ENCODE peak calls at places on chromosomes 7 and 10, in four cellular contexts. A, W, R and O are unnamed samples.

GRCh38 chr7:79185605-79186004 is 267.9 kb downstream of the MAGI2 start:
- DNase-seq in A (no peak), W (no peak), R (peak; percentile 20), O (no peak)

GRCh38 chr10:18367840-18368239 is 227.6 kb downstream of the CACNB2 start:
- DNase-seq in A (no peak), W (no peak), R (no peak), O (no peak)

GRCh38 chr10:16832351-16833080 is 15.3 kb upstream of the RSU1 start:
- DNase-seq in A (no peak), W (no peak), R (peak; percentile 90), O (peak; percentile 28)

GRCh38 chr10:108166401-108166800 is 1001.9 kb upstream of the SORCS1 start:
- DNase-seq in A (no peak), W (no peak), R (no peak), O (no peak)

GRCh38 chr7:35565927-35566326 is 129.0 kb downstream of the HERPUD2 start:
- DNase-seq in A (no peak), W (peak; percentile 21), R (no peak), O (no peak)

GRCh38 chr7:140924019-140924820 is 509 bp downstream of the BRAF start:
- DNase-seq in A (peak; percentile 84), W (peak; percentile 92), R (peak; percentile 68), O (peak; percentile 92)

GRCh38 chr10:59108886-59109288 is 67.6 kb upstream of the PHYHIPL start:
- DNase-seq in A (no peak), W (no peak), R (no peak), O (no peak)

GRCh38 chr10:4067552-4068254 is 282.7 kb upstream of the KLF6 start:
- DNase-seq in A (no peak), W (no peak), R (no peak), O (peak; percentile 56)

GRCh38 chr7:77877800-77878199 is 79.2 kb downstream of the PHTF2 start:
- DNase-seq in A (no peak), W (no peak), R (peak; percentile 70), O (peak; percentile 66)

GRCh38 chr7:74083928-74084721 is 521 bp downstream of the LIMK1 start:
- DNase-seq in A (peak; percentile 57), W (peak; percentile 54), R (peak; percentile 59), O (peak; percentile 76)

GRCh38 chr7:154744226-154744860 is 258.6 kb downstream of the PAXIP1 start:
- DNase-seq in A (peak; percentile 76), W (peak; percentile 90), R (no peak), O (no peak)

GRCh38 chr7:157668221-157668883 is 331.5 kb downstream of the DNAJB6 start:
- DNase-seq in A (no peak), W (no peak), R (no peak), O (no peak)

GRCh38 chr7:40077849-40078248 is 56.6 kb downstream of the MPLKIP start:
- DNase-seq in A (no peak), W (no peak), R (peak; percentile 54), O (peak; percentile 47)

GRCh38 chr10:71693377-71693776 is 26.2 kb downstream of the C10orf105 start:
- DNase-seq in A (no peak), W (no peak), R (no peak), O (no peak)

GRCh38 chr7:112182749-112183148 is 23.4 kb downstream of the DOCK4 start:
- DNase-seq in A (no peak), W (no peak), R (no peak), O (no peak)

GRCh38 chr7:151506901-151507382 is 12.8 kb downstream of the RHEB start:
- DNase-seq in A (no peak), W (no peak), R (no peak), O (no peak)

GRCh38 chr10:16699435-16699834 is 117.8 kb downstream of the RSU1 start:
- DNase-seq in A (no peak), W (no peak), R (no peak), O (no peak)

GRCh38 chr10:44780461-44780860 is 130.7 kb upstream of the TMEM72 start:
- DNase-seq in A (no peak), W (no peak), R (no peak), O (no peak)

GRCh38 chr10:4509405-4509804 is 316.6 kb upstream of the AKR1E2 start:
- DNase-seq in A (no peak), W (no peak), R (no peak), O (no peak)

GRCh38 chr10:47361293-47361692 is 13.1 kb downstream of the RBP3 start:
- DNase-seq in A (peak; percentile 84), W (peak; percentile 88), R (peak; percentile 16), O (peak; percentile 32)

GRCh38 chr10:124642076-124642710 is 102.0 kb downstream of the FAM53B start:
- DNase-seq in A (no peak), W (no peak), R (no peak), O (no peak)

GRCh38 chr7:73521636-73522080 is 435 bp downstream of the BAZ1B start:
- DNase-seq in A (peak; percentile 55), W (peak; percentile 71), R (peak; percentile 20), O (peak; percentile 61)

GRCh38 chr7:126578338-126578737 is 674.4 kb downstream of the GRM8 start:
- DNase-seq in A (no peak), W (no peak), R (no peak), O (no peak)

GRCh38 chr10:24533981-24534380 is 189.7 kb downstream of the ARHGAP21 start:
- DNase-seq in A (no peak), W (no peak), R (no peak), O (no peak)

GRCh38 chr10:27701971-27702537 is 43.6 kb downstream of the MKX start:
- DNase-seq in A (no peak), W (peak; percentile 65), R (no peak), O (no peak)

GRCh38 chr7:71363627-71364026 is 231.7 kb downstream of the GALNT17 start:
- DNase-seq in A (no peak), W (no peak), R (no peak), O (no peak)

GRCh38 chr7:71361633-71362032 is 229.7 kb downstream of the GALNT17 start:
- DNase-seq in A (no peak), W (no peak), R (no peak), O (no peak)

GRCh38 chr7:71364559-71364958 is 232.6 kb downstream of the GALNT17 start:
- DNase-seq in A (no peak), W (peak; percentile 79), R (no peak), O (no peak)

GRCh38 chr7:71363223-71363622 is 231.3 kb downstream of the GALNT17 start:
- DNase-seq in A (no peak), W (no peak), R (no peak), O (no peak)
- H2BK15ac ChIP-seq in A (no peak overlapping the region), W (no peak overlapping the region), R (no peak overlapping the region), O (no peak overlapping the region)

GRCh38 chr10:70232155-70232858 is 922 bp downstream of the PPA1 start:
- DNase-seq in A (no peak), W (peak; percentile 69), R (peak; percentile 60), O (peak; percentile 84)
- H3K23ac ChIP-seq in A (no peak overlapping the region), W (peak overlapping the region; percentile 36), R (peak overlapping the region; percentile 77), O (no peak overlapping the region)

GRCh38 chr10:132967540-132967939 is 25.2 kb upstream of the CFAP46 start:
- DNase-seq in A (no peak), W (peak; percentile 18), R (no peak), O (no peak)
- H2BK15ac ChIP-seq in A (no peak overlapping the region), W (no peak overlapping the region), R (no peak overlapping the region), O (no peak overlapping the region)

DNA sequence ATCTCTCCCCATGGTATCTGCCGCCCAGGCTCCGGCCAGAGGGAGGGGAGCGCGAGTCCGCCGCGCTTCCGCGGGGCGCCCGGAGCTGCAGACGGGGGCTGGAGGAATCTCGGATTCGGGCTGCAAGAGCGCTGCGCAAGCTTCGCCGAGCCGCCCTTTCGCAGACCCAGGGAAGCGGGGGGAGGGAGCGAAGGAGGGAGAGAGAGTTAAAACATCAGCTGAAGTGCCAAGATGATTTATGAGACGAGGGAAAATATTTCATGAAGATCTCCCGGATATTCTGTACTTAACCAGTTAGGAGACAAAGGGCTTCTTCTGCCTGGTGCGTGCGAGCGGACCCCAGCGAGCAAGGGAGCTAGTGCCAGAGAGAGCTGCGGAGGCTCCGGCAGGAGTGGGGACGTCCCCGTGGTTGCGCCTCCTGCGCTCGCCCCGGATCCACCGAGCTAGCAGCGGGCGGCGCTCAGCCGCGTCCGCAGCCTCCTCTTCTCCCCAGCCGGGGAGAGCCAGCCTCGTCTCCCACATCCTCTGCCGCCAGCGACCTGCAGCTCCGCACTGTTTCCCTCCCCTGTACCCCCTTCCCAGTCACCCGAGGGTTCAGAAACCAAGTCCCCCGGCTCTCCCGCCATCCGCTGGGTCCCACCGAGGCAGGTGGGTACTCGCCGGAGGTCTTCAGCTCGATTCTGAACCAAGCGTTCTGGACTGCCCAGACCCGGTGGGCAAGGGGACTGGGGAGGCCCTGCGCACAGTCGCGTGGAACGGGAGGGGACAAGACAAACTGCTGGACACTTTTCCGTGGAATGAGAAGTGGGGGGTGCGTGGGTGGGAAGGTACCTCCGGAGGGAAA is 1.0 kb upstream of the PAX2 start:
- DNase-seq in A (no peak), W (peak; percentile 69), R (no peak), O (no peak)
- H3K23ac ChIP-seq in A (no peak overlapping the region), W (peak overlapping the region; percentile 98), R (no peak overlapping the region), O (no peak overlapping the region)

GRCh38 chr10:92440578-92440977 is 133.3 kb downstream of the IDE start:
- DNase-seq in A (no peak), W (no peak), R (no peak), O (no peak)
- H2BK15ac ChIP-seq in A (no peak overlapping the region), W (no peak overlapping the region), R (no peak overlapping the region), O (no peak overlapping the region)